ENCODE peak calls at places on chromosomes 12 and 14, in seven cellular contexts. F is foreskin fibroblast, I is neural crest cell, O is dermis blood vessel endothelial cell, U is cerebellum, A is IMR-90, Z is suprapubic skin. B is an unnamed sample.

GRCh38 chr14:37842106-37842505 is 246.7 kb downstream of the TTC6 start:
- DNase-seq in F (no peak), I (no peak), O (no peak), U (no peak), A (no peak), Z (no peak), B (no peak)

GRCh38 chr12:55816876-55817351 is 610 bp downstream of the SARNP start:
- DNase-seq in F (peak), I (no peak), O (peak), U (no peak), A (peak), Z (peak), B (no peak)

GRCh38 chr12:4779749-4780148 is 59.5 kb downstream of the GALNT8 start:
- DNase-seq in F (no peak), I (no peak), O (no peak), U (no peak), A (no peak), Z (no peak), B (no peak)

GRCh38 chr12:112191840-112192321 is 66.5 kb downstream of the TRAFD1 start:
- DNase-seq in F (no peak), I (no peak), O (peak), U (no peak), A (peak), Z (no peak), B (peak)

GRCh38 chr12:125178222-125178621 is 113.0 kb downstream of the AACS start:
- DNase-seq in F (no peak), I (no peak), O (no peak), U (no peak), A (no peak), Z (no peak), B (no peak)

GRCh38 chr12:41264281-41264680 is 76.2 kb downstream of the PDZRN4 start:
- DNase-seq in F (no peak), I (no peak), O (peak), U (no peak), A (no peak), Z (no peak), B (no peak)

GRCh38 chr14:98234208-98234607 is 1037.8 kb downstream of the BCL11B start:
- DNase-seq in F (no peak), I (no peak), O (no peak), U (no peak), A (no peak), Z (no peak), B (peak)

GRCh38 chr12:131616316-131617098 is 94.4 kb upstream of the SFSWAP start:
- DNase-seq in F (no peak), I (no peak), O (no peak), U (no peak), A (no peak), Z (no peak), B (no peak)

GRCh38 chr12:42705863-42706262 is 116.3 kb upstream of the PRICKLE1 start:
- DNase-seq in F (peak), I (peak), O (peak), U (no peak), A (peak), Z (peak), B (peak)

GRCh38 chr14:32090686-32091085 is 13.6 kb downstream of the ARHGAP5 start:
- DNase-seq in F (no peak), I (no peak), O (no peak), U (no peak), A (no peak), Z (no peak), B (no peak)

GRCh38 chr12:124875803-124876132 is 12.1 kb upstream of the SCARB1 start:
- DNase-seq in F (no peak), I (no peak), O (no peak), U (no peak), A (no peak), Z (no peak), B (no peak)

GRCh38 chr14:39376671-39377403 is 55.4 kb downstream of the FBXO33 start:
- DNase-seq in F (peak), I (no peak), O (peak), U (no peak), A (peak), Z (no peak), B (no peak)

GRCh38 chr12:69666798-69667197 is 32.3 kb downstream of the BEST3 start:
- DNase-seq in F (no peak), I (no peak), O (no peak), U (no peak), A (no peak), Z (no peak), B (no peak)

GRCh38 chr12:94186461-94187237 is 38.3 kb downstream of the PLXNC1 start:
- DNase-seq in F (peak), I (peak), O (peak), U (peak), A (peak), Z (no peak), B (no peak)

GRCh38 chr14:105682956-105683570 is 156.7 kb downstream of the TMEM121 start:
- DNase-seq in F (no peak), I (no peak), O (no peak), U (no peak), A (no peak), Z (no peak), B (no peak)

GRCh38 chr12:80622271-80622670 is 85.2 kb upstream of the MYF6 start:
- DNase-seq in F (peak), I (no peak), O (peak), U (no peak), A (no peak), Z (no peak), B (no peak)

GRCh38 chr14:80388980-80389711 is 177.8 kb upstream of the DIO2 start:
- DNase-seq in F (peak), I (no peak), O (no peak), U (no peak), A (peak), Z (no peak), B (peak)

GRCh38 chr12:50642035-50642451 is 121.9 kb upstream of the ATF1 start:
- DNase-seq in F (peak), I (no peak), O (peak), U (no peak), A (peak), Z (no peak), B (peak)

GRCh38 chr12:19120795-19121194 is 8.7 kb upstream of the PLEKHA5 start:
- DNase-seq in F (peak), I (no peak), O (no peak), U (no peak), A (peak), Z (no peak), B (no peak)

GRCh38 chr14:18656627-18657026 is 55.7 kb downstream of the OR11H12 start:
- DNase-seq in F (no peak), I (no peak), O (no peak), U (no peak), A (no peak), Z (no peak), B (no peak)

GRCh38 chr12:131618303-131618658 is 92.6 kb upstream of the SFSWAP start:
- DNase-seq in F (peak), I (peak), O (peak), U (no peak), A (no peak), Z (no peak), B (no peak)

GRCh38 chr14:67674480-67675218 is at the start of gene VTI1B:
- DNase-seq in F (peak), I (peak), O (peak), U (peak), A (peak), Z (peak), B (peak)

GRCh38 chr14:87017335-87017734 is 975.6 kb downstream of the GALC start:
- DNase-seq in F (no peak), I (no peak), O (no peak), U (no peak), A (no peak), Z (no peak), B (no peak)

GRCh38 chr14:23441076-23441475 is 5.6 kb upstream of the MYH7 start:
- DNase-seq in F (peak), I (no peak), O (peak), U (no peak), A (no peak), Z (no peak), B (no peak)

GRCh38 chr12:15928870-15929571 is 17.9 kb downstream of the DERA start:
- DNase-seq in F (no peak), I (no peak), O (no peak), U (no peak), A (no peak), Z (no peak), B (no peak)

GRCh38 chr12:53378705-53379388 is 1.1 kb upstream of the SP1 start:
- DNase-seq in F (no peak), I (no peak), O (peak), U (no peak), A (no peak), Z (no peak), B (no peak)

GRCh38 chr12:84757978-84758377 is 154.6 kb downstream of the SLC6A15 start:
- DNase-seq in F (peak), I (no peak), O (no peak), U (no peak), A (peak), Z (no peak), B (peak)

GRCh38 chr14:22471545-22472121 is 117.4 kb downstream of the DAD1 start:
- DNase-seq in F (peak), I (peak), O (peak), U (no peak), A (peak), Z (no peak), B (no peak)

GRCh38 chr12:122227341-122227740 is 1.5 kb upstream of the DIABLO start:
- DNase-seq in F (no peak), I (no peak), O (no peak), U (no peak), A (no peak), Z (peak), B (no peak)